ENCODE peak calls at places on chromosomes 5 and 9, in seven cellular contexts. I is Calu3; Z is naive thymus-derived CD4-positive, alpha-beta T cell; A is HEK293T; U is anterior cingulate cortex; L is fibroblast of villous mesenchyme; Y is A673. N is an unnamed sample.

GRCh38 chr5:34630596-34630995 is 25.5 kb upstream of the RAI14 start:
- DNase-seq in U (no peak), A (no peak), I (no peak), Y (no peak), L (no peak), Z (no peak), N (no peak)

GRCh38 chr5:167699434-167699833 is 592.0 kb upstream of the WWC1 start:
- DNase-seq in L (peak), Y (peak), Z (no peak), A (peak), I (peak), U (no peak), N (no peak)

GRCh38 chr5:76607353-76607871 is 15.8 kb downstream of the F2RL2 start:
- DNase-seq in U (no peak), L (peak), I (no peak), Z (peak), A (no peak), Y (no peak), N (no peak)

GRCh38 chr9:129176786-129177442 is 1.1 kb downstream of the IER5L start:
- DNase-seq in L (peak), Y (peak), Z (no peak), U (no peak), I (no peak), A (no peak), N (peak)

GRCh38 chr9:17600962-17601593 is 22.2 kb downstream of the SH3GL2 start:
- DNase-seq in Z (no peak), L (peak), Y (peak), U (no peak), A (no peak), I (no peak), N (no peak)

GRCh38 chr5:63255609-63256008 is 677.0 kb downstream of the LRRC70 start:
- DNase-seq in Y (peak), Z (no peak), U (no peak), I (no peak), A (no peak), L (no peak), N (no peak)

GRCh38 chr5:54616031-54616430 is 98.5 kb downstream of the SNX18 start:
- DNase-seq in Z (no peak), A (no peak), U (no peak), I (no peak), Y (no peak), L (peak), N (no peak)

GRCh38 chr9:98453589-98454311 is 198.3 kb upstream of the TBC1D2 start:
- DNase-seq in A (no peak), Z (no peak), L (peak), Y (no peak), U (no peak), I (no peak), N (no peak)

GRCh38 chr9:6153425-6153824 is 62.2 kb upstream of the IL33 start:
- DNase-seq in Y (no peak), I (no peak), L (peak), A (no peak), U (no peak), Z (no peak), N (no peak)

GRCh38 chr9:73689091-73689870 is 537.6 kb downstream of the ANXA1 start:
- DNase-seq in L (no peak), Z (no peak), I (no peak), Y (no peak), U (no peak), A (no peak), N (no peak)

GRCh38 chr9:126312584-126313551 is 13.8 kb upstream of the MVB12B start:
- DNase-seq in U (no peak), I (no peak), L (no peak), Y (no peak), Z (no peak), A (no peak), N (no peak)

GRCh38 chr9:78273761-78274160 is 23.2 kb upstream of the PSAT1 start:
- DNase-seq in Y (no peak), L (no peak), U (no peak), Z (no peak), A (no peak), I (no peak), N (no peak)

GRCh38 chr9:77017505-77017894 is 2.0 kb upstream of the FOXB2 start:
- DNase-seq in Y (no peak), Z (no peak), U (no peak), I (no peak), L (no peak), A (no peak), N (no peak)

GRCh38 chr9:37486616-37487544 is 1.1 kb downstream of the POLR1E start:
- DNase-seq in I (no peak), Z (no peak), L (peak), Y (peak), U (peak), A (no peak), N (no peak)

GRCh38 chr9:6433405-6433804 is 20.4 kb downstream of the UHRF2 start:
- DNase-seq in A (no peak), I (no peak), U (no peak), Y (no peak), L (peak), Z (no peak), N (peak)

GRCh38 chr9:2291980-2292704 is 277.0 kb downstream of the SMARCA2 start:
- DNase-seq in U (no peak), Z (no peak), Y (peak), A (no peak), I (peak), L (peak), N (no peak)

GRCh38 chr5:53478411-53479044 is 1.9 kb upstream of the FST start:
- DNase-seq in Z (no peak), L (peak), Y (peak), A (peak), U (no peak), I (peak), N (no peak)

GRCh38 chr5:168184103-168184502 is 107.3 kb upstream of the WWC1 start:
- DNase-seq in U (no peak), A (no peak), I (no peak), Y (no peak), L (no peak), Z (no peak), N (no peak)

GRCh38 chr5:148342371-148343048 is 7.2 kb downstream of the SPINK9 start:
- DNase-seq in A (no peak), Y (no peak), L (no peak), Z (no peak), U (no peak), I (no peak), N (no peak)

GRCh38 chr5:43034591-43034968 is 5.5 kb downstream of the ANXA2R start:
- DNase-seq in I (peak), Y (peak), U (no peak), L (peak), A (no peak), Z (peak), N (no peak)

GRCh38 chr5:14110196-14110595 is 32.9 kb upstream of the TRIO start:
- DNase-seq in Y (no peak), I (no peak), A (no peak), U (no peak), L (peak), Z (no peak), N (no peak)

GRCh38 chr5:142095035-142095434 is 13.5 kb upstream of the NDFIP1 start:
- DNase-seq in A (no peak), L (no peak), Y (no peak), I (no peak), U (no peak), Z (peak), N (no peak)

GRCh38 chr9:129889461-129889935 is 54.2 kb downstream of the USP20 start:
- DNase-seq in Z (peak), U (no peak), I (no peak), A (no peak), L (no peak), Y (no peak), N (peak)

GRCh38 chr5:57735754-57736153 is 253.1 kb upstream of the ACTBL2 start:
- DNase-seq in I (no peak), U (no peak), A (no peak), Y (no peak), L (peak), Z (no peak), N (no peak)

GRCh38 chr9:122261469-122261881 is 3.2 kb downstream of the RBM18 start:
- DNase-seq in U (no peak), L (peak), I (peak), Y (peak), A (no peak), Z (no peak), N (no peak)

GRCh38 chr5:175609504-175609903 is 48.4 kb upstream of the HRH2 start:
- DNase-seq in Z (no peak), A (no peak), L (no peak), Y (no peak), I (no peak), U (no peak), N (no peak)

GRCh38 chr5:35899805-35900204 is 38.6 kb downstream of the CAPSL start:
- DNase-seq in Y (no peak), U (no peak), A (no peak), Z (no peak), L (no peak), I (no peak), N (no peak)